ENCODE peak calls at places on chromosome 12, in four cellular contexts. One of them, this sample, is unnamed.

GRCh38 chr12:62190921-62191746 is 69.1 kb upstream of the USP15 start:
- DNase-seq in tibial nerve: no peak
- DNase-seq in HCT116: no peak
- DNase-seq in effector memory CD4-positive, alpha-beta T cell: no peak
- DNase-seq in this sample: no peak

GRCh38 chr12:49198431-49199155 is 9.7 kb upstream of the TUBA1A start:
- DNase-seq in tibial nerve: no peak
- DNase-seq in HCT116: no peak
- DNase-seq in effector memory CD4-positive, alpha-beta T cell: no peak
- DNase-seq in this sample: peak; percentile 63

GRCh38 chr12:6267007-6267721 is 43.3 kb upstream of the PLEKHG6 start:
- DNase-seq in tibial nerve: no peak
- DNase-seq in HCT116: no peak
- DNase-seq in effector memory CD4-positive, alpha-beta T cell: no peak
- DNase-seq in this sample: no peak

GRCh38 chr12:51683763-51684357 is 92.8 kb downstream of the SCN8A start:
- DNase-seq in tibial nerve: no peak
- DNase-seq in HCT116: no peak
- DNase-seq in effector memory CD4-positive, alpha-beta T cell: no peak
- DNase-seq in this sample: peak; percentile 25

GRCh38 chr12:65891219-65891618 is 66.9 kb downstream of the HMGA2 start:
- DNase-seq in tibial nerve: no peak
- DNase-seq in HCT116: no peak
- DNase-seq in effector memory CD4-positive, alpha-beta T cell: no peak
- DNase-seq in this sample: peak; percentile 61

GRCh38 chr12:40137252-40137651 is 31.4 kb upstream of the SLC2A13 start:
- DNase-seq in tibial nerve: no peak
- DNase-seq in HCT116: no peak
- DNase-seq in effector memory CD4-positive, alpha-beta T cell: no peak
- DNase-seq in this sample: no peak

GRCh38 chr12:25257590-25258324 is 7.0 kb upstream of the KRAS start:
- DNase-seq in tibial nerve: no peak
- DNase-seq in HCT116: no peak
- DNase-seq in effector memory CD4-positive, alpha-beta T cell: no peak
- DNase-seq in this sample: no peak

GRCh38 chr12:53068811-53069585 is 10.2 kb downstream of the SPRYD3 start:
- DNase-seq in tibial nerve: no peak
- DNase-seq in HCT116: no peak
- DNase-seq in effector memory CD4-positive, alpha-beta T cell: no peak
- DNase-seq in this sample: no peak

GRCh38 chr12:47991592-47991991 is 12.7 kb downstream of the COL2A1 start:
- DNase-seq in tibial nerve: no peak
- DNase-seq in HCT116: no peak
- DNase-seq in effector memory CD4-positive, alpha-beta T cell: no peak
- DNase-seq in this sample: no peak

GRCh38 chr12:45543887-45544286 is 185.6 kb upstream of the ARID2 start:
- DNase-seq in tibial nerve: no peak
- DNase-seq in HCT116: peak; percentile 80
- DNase-seq in effector memory CD4-positive, alpha-beta T cell: peak; percentile 19
- DNase-seq in this sample: peak; percentile 65

GRCh38 chr12:124279315-124279714 is 15.6 kb upstream of the RFLNA start:
- DNase-seq in tibial nerve: no peak
- DNase-seq in HCT116: no peak
- DNase-seq in effector memory CD4-positive, alpha-beta T cell: no peak
- DNase-seq in this sample: no peak

GRCh38 chr12:124279846-124280360 is 15.0 kb upstream of the RFLNA start:
- DNase-seq in tibial nerve: no peak
- DNase-seq in HCT116: no peak
- DNase-seq in effector memory CD4-positive, alpha-beta T cell: no peak
- DNase-seq in this sample: no peak

GRCh38 chr12:124283326-124283725 is 11.6 kb upstream of the RFLNA start:
- DNase-seq in tibial nerve: no peak
- DNase-seq in HCT116: no peak
- DNase-seq in effector memory CD4-positive, alpha-beta T cell: no peak
- DNase-seq in this sample: no peak

GRCh38 chr12:124278389-124279101 is 16.3 kb upstream of the RFLNA start:
- DNase-seq in tibial nerve: peak; percentile 70
- DNase-seq in HCT116: no peak
- DNase-seq in effector memory CD4-positive, alpha-beta T cell: no peak
- DNase-seq in this sample: no peak

GRCh38 chr12:124281309-124281708 is 13.6 kb upstream of the RFLNA start:
- DNase-seq in tibial nerve: no peak
- DNase-seq in HCT116: no peak
- DNase-seq in effector memory CD4-positive, alpha-beta T cell: no peak
- DNase-seq in this sample: no peak
- H3K27me3 ChIP-seq in tibial nerve: no peaks in the 10 kb centered on the region
- H3K27me3 ChIP-seq in HCT116: peaks cover 2% of the 10 kb centered on the region
- H3K27me3 ChIP-seq in effector memory CD4-positive, alpha-beta T cell: no peaks in the 10 kb centered on the region
- H3K27me3 ChIP-seq in this sample: peaks cover 16% of the 10 kb centered on the region

GRCh38 chr12:27614866-27615265 is 81.4 kb upstream of the REP15 start:
- DNase-seq in tibial nerve: no peak
- DNase-seq in HCT116: no peak
- DNase-seq in effector memory CD4-positive, alpha-beta T cell: no peak
- DNase-seq in this sample: no peak

GRCh38 chr12:27618836-27619235 is 77.4 kb upstream of the REP15 start:
- DNase-seq in tibial nerve: no peak
- DNase-seq in HCT116: no peak
- DNase-seq in effector memory CD4-positive, alpha-beta T cell: no peak
- DNase-seq in this sample: no peak

GRCh38 chr12:27615331-27615891 is 80.8 kb upstream of the REP15 start:
- DNase-seq in tibial nerve: no peak
- DNase-seq in HCT116: peak; percentile 71
- DNase-seq in effector memory CD4-positive, alpha-beta T cell: no peak
- DNase-seq in this sample: peak; percentile 47

GRCh38 chr12:27614386-27614785 is 81.9 kb upstream of the REP15 start:
- DNase-seq in tibial nerve: no peak
- DNase-seq in HCT116: no peak
- DNase-seq in effector memory CD4-positive, alpha-beta T cell: no peak
- DNase-seq in this sample: no peak

DNA sequence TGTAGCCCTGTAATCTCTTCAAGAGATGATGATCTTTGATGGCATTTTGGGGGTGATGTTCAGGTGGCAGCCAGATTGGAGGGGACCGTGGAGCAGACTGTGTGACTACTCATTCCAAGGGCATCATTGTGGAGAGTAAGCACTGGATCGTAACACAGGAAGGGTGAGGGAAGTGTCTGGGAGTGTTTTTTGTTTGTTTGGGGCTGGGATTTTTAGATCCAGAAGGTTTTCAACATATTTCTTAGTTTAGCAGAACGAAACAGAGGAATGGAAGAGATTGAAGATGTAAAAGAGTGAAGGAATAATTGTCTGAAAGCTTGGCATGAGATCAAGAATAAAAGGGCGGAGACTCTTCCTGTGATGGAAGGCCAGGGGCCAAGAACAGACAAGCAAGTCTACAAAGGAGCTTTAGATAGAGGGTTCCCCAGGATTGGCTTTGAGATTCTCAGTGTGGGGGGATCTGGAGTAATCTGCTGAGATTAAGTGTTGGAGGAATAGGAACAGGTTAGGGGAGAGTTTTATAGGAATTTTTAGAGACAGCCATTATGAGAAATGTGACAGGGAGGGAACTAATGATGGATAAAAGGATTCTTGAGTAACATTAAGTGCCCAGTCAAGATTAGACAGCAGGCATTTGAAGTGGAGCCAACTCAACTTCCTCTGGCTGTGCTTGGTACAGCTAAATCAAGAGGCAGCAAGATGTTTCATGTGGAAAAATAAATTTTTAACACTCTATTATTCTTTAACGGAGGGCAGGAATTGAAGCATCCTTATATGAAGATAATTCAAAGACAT is 79.7 kb upstream of the REP15 start:
- DNase-seq in tibial nerve: no peak
- DNase-seq in HCT116: no peak
- DNase-seq in effector memory CD4-positive, alpha-beta T cell: no peak
- DNase-seq in this sample: no peak
- H3K4me1 ChIP-seq in tibial nerve: peaks cover 22% of the 10 kb centered on the region
- H3K4me1 ChIP-seq in HCT116: peaks cover 90% of the 10 kb centered on the region
- H3K4me1 ChIP-seq in effector memory CD4-positive, alpha-beta T cell: no peaks in the 10 kb centered on the region
- H3K4me1 ChIP-seq in this sample: peaks cover 15% of the 10 kb centered on the region

GRCh38 chr12:54193437-54193836 is 4.7 kb upstream of the SMUG1 start:
- DNase-seq in tibial nerve: no peak
- DNase-seq in HCT116: no peak
- DNase-seq in effector memory CD4-positive, alpha-beta T cell: no peak
- DNase-seq in this sample: no peak

GRCh38 chr12:54191126-54191525 is 2.3 kb upstream of the SMUG1 start:
- DNase-seq in tibial nerve: no peak
- DNase-seq in HCT116: no peak
- DNase-seq in effector memory CD4-positive, alpha-beta T cell: no peak
- DNase-seq in this sample: no peak

GRCh38 chr12:54189198-54189539 is 384 bp upstream of the SMUG1 start:
- DNase-seq in tibial nerve: no peak
- DNase-seq in HCT116: no peak
- DNase-seq in effector memory CD4-positive, alpha-beta T cell: no peak
- DNase-seq in this sample: no peak

GRCh38 chr12:54195080-54195479 is 6.3 kb upstream of the SMUG1 start:
- DNase-seq in tibial nerve: no peak
- DNase-seq in HCT116: no peak
- DNase-seq in effector memory CD4-positive, alpha-beta T cell: no peak
- DNase-seq in this sample: no peak

GRCh38 chr12:54191550-54192022 is 2.8 kb upstream of the SMUG1 start:
- DNase-seq in tibial nerve: peak; percentile 76
- DNase-seq in HCT116: peak; percentile 77
- DNase-seq in effector memory CD4-positive, alpha-beta T cell: peak; percentile 67
- DNase-seq in this sample: peak; percentile 90
- H3K27me3 ChIP-seq in tibial nerve: no peaks in the 10 kb centered on the region
- H3K27me3 ChIP-seq in HCT116: no peaks in the 10 kb centered on the region
- H3K27me3 ChIP-seq in effector memory CD4-positive, alpha-beta T cell: peaks cover 10% of the 10 kb centered on the region
- H3K27me3 ChIP-seq in this sample: peaks cover 4% of the 10 kb centered on the region

DNA sequence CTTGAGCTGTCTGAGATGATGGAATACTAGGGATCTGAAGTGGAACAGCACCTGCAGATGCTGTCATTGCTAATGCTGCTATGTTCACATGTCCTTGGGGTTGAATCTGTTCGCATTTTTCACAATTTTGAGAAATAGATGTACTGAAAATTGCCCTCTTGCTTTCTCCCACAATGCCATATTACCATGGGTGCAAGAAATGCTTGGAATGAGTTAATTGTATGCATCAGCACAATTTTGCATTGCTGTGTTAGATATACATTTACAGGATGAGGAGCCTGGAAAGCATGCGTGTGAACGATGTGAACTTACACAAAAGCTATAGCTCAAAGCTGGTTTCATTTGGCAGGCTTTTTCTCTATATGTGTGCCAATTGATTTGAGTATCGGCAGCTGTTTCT is 105.7 kb downstream of the FGD4 start:
- DNase-seq in tibial nerve: no peak
- DNase-seq in HCT116: no peak
- DNase-seq in effector memory CD4-positive, alpha-beta T cell: no peak
- DNase-seq in this sample: no peak
- H3K4me1 ChIP-seq in tibial nerve: peaks cover 74% of the 10 kb centered on the region
- H3K4me1 ChIP-seq in HCT116: no peaks in the 10 kb centered on the region
- H3K4me1 ChIP-seq in effector memory CD4-positive, alpha-beta T cell: no peaks in the 10 kb centered on the region
- H3K4me1 ChIP-seq in this sample: peaks cover 20% of the 10 kb centered on the region

GRCh38 chr12:133231001-133231400 is 4.7 kb downstream of the ANHX start:
- DNase-seq in tibial nerve: no peak
- DNase-seq in HCT116: no peak
- DNase-seq in effector memory CD4-positive, alpha-beta T cell: no peak
- DNase-seq in this sample: no peak
- H3K27me3 ChIP-seq in tibial nerve: no peaks in the 10 kb centered on the region
- H3K27me3 ChIP-seq in HCT116: no peaks in the 10 kb centered on the region
- H3K27me3 ChIP-seq in effector memory CD4-positive, alpha-beta T cell: no peaks in the 10 kb centered on the region
- H3K27me3 ChIP-seq in this sample: no peaks in the 10 kb centered on the region

GRCh38 chr12:11761869-11762567 is 112.5 kb downstream of the ETV6 start:
- DNase-seq in tibial nerve: no peak
- DNase-seq in HCT116: no peak
- DNase-seq in effector memory CD4-positive, alpha-beta T cell: no peak
- DNase-seq in this sample: no peak
- H3K4me1 ChIP-seq in tibial nerve: peaks cover 78% of the 10 kb centered on the region
- H3K4me1 ChIP-seq in HCT116: no peaks in the 10 kb centered on the region
- H3K4me1 ChIP-seq in effector memory CD4-positive, alpha-beta T cell: peaks cover 24% of the 10 kb centered on the region
- H3K4me1 ChIP-seq in this sample: peaks cover 13% of the 10 kb centered on the region

GRCh38 chr12:132593521-132593920 is 16.9 kb downstream of the LRCOL1 start:
- DNase-seq in tibial nerve: no peak
- DNase-seq in HCT116: no peak
- DNase-seq in effector memory CD4-positive, alpha-beta T cell: no peak
- DNase-seq in this sample: no peak
- H3K27me3 ChIP-seq in tibial nerve: no peaks in the 10 kb centered on the region
- H3K27me3 ChIP-seq in HCT116: no peaks in the 10 kb centered on the region
- H3K27me3 ChIP-seq in effector memory CD4-positive, alpha-beta T cell: no peaks in the 10 kb centered on the region
- H3K27me3 ChIP-seq in this sample: no peaks in the 10 kb centered on the region

DNA sequence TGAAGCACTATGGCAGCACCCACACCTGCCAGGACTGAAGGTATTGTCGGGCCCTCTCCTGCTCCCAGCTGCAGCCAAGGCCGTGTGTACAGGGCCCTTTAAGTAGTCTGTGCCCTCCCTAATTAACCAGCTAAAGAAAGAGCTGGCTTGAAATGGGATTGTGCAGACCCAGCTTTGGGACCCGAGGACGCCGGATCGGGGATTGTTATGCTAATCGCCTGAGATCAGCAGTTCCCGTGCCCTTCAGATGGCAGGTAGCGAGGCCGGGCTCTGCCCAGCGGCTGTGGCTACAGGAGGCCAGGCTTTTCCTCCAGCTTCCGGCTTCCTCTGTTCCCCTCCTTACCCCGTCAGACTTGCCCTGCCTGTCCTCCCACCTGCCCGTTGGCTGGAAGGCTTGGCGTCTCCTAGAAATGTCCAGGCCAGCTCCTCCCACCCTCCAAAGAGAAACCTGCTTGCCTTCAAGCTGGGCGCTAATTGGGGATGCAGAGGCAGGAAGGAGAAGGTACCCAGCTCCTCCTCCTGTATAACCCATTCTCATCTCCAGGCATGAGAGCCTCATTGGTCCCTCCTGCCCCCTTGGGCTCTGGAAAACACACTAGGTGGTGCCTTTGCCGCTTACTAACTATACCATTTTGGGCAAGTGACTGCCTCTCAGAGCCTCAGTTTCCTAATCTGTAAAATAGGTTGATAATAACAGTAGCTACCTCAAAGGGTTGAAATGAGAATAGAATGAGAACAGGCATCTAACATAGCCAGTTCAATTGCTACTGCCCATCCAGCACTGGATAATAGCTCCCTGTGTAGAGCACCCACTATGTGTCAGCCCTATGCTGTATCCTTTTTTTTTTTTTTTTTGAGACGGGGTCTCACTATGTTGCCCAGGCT is 25.8 kb upstream of the MSI1 start:
- DNase-seq in tibial nerve: no peak
- DNase-seq in HCT116: no peak
- DNase-seq in effector memory CD4-positive, alpha-beta T cell: no peak
- DNase-seq in this sample: peak; percentile 82
- H3K4me1 ChIP-seq in tibial nerve: no peaks in the 10 kb centered on the region
- H3K4me1 ChIP-seq in HCT116: no peaks in the 10 kb centered on the region
- H3K4me1 ChIP-seq in effector memory CD4-positive, alpha-beta T cell: no peaks in the 10 kb centered on the region
- H3K4me1 ChIP-seq in this sample: peaks cover 24% of the 10 kb centered on the region